ENCODE peak calls at places on chromosomes 2 and 18, in five cellular contexts. W is A549, F is K562, C is GM23338, A is SK-N-SH. D is an unnamed sample. For H3K4me1, the result is how much of the 10 kb centered on the place peaks cover.

GRCh38 chr2:231710751-231711676 is 2.7 kb downstream of the PTMA start:
- DNase-seq in W (no peak), F (no peak), C (no peak), A (peak), D (no peak)

GRCh38 chr18:12262748-12263147 is 8.6 kb downstream of the CIDEA start:
- DNase-seq in W (no peak), F (no peak), C (no peak), A (no peak), D (no peak)

GRCh38 chr2:237449193-237449797 is 35.3 kb upstream of the COL6A3 start:
- DNase-seq in W (no peak), F (no peak), C (no peak), A (no peak), D (no peak)

GRCh38 chr2:217929757-217930707 is 72.8 kb downstream of the TNS1 start:
- DNase-seq in W (no peak), F (no peak), C (no peak), A (no peak), D (no peak)

GRCh38 chr18:56146565-56146964 is 491.8 kb downstream of the TXNL1 start:
- DNase-seq in W (no peak), F (no peak), C (no peak), A (no peak), D (no peak)

GRCh38 chr2:35503738-35504160 is 851.8 kb upstream of the CRIM1 start:
- DNase-seq in W (no peak), F (no peak), C (no peak), A (no peak), D (no peak)

GRCh38 chr2:49026706-49027105 is 127.6 kb downstream of the FSHR start:
- DNase-seq in W (no peak), F (no peak), C (no peak), A (no peak), D (no peak)

GRCh38 chr2:195600796-195601195 is 56.2 kb upstream of the SLC39A10 start:
- DNase-seq in W (no peak), F (no peak), C (no peak), A (no peak), D (no peak)

GRCh38 chr2:145380436-145381017 is 860.6 kb upstream of the ZEB2 start:
- DNase-seq in W (peak), F (no peak), C (no peak), A (no peak), D (no peak)

GRCh38 chr2:233802132-233802815 is 24.1 kb downstream of the MROH2A start:
- DNase-seq in W (no peak), F (no peak), C (no peak), A (no peak), D (no peak)

DNA sequence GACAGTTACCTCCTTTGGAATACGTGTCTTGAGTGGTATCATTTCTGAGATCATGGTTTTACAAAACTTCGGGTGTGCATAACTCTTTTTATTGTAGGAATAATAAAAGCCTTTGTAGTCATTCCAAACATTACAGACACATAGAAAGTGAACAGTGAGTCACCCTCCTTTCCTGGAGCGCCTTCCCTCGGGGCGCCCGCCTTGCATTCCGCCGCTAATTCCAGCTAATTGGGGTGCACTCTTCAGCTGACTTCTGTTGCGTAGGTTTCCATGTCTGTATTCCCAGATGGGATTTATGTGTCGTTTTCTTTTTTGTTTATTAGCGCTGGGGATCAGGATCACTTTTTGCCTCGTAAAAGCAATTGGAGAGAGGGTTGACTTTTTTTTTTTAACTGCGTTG is 18.6 kb downstream of the SH3BP4 start:
- DNase-seq in W (no peak), F (no peak), C (no peak), A (no peak), D (no peak)
- TF ChIP-seq REST in W (no peak), F (no peak), C (no peak), A (peak), D (no peak)

GRCh38 chr2:61435291-61435690 is 35.6 kb downstream of the USP34 start:
- DNase-seq in W (no peak), F (no peak), C (no peak), A (no peak), D (no peak)

GRCh38 chr2:61439241-61440002 is 31.5 kb downstream of the USP34 start:
- DNase-seq in W (no peak), F (no peak), C (no peak), A (no peak), D (no peak)

GRCh38 chr2:61438670-61439069 is 32.2 kb downstream of the USP34 start:
- DNase-seq in W (no peak), F (no peak), C (no peak), A (no peak), D (no peak)

GRCh38 chr2:61436092-61436491 is 34.8 kb downstream of the USP34 start:
- DNase-seq in W (no peak), F (no peak), C (no peak), A (no peak), D (no peak)

DNA sequence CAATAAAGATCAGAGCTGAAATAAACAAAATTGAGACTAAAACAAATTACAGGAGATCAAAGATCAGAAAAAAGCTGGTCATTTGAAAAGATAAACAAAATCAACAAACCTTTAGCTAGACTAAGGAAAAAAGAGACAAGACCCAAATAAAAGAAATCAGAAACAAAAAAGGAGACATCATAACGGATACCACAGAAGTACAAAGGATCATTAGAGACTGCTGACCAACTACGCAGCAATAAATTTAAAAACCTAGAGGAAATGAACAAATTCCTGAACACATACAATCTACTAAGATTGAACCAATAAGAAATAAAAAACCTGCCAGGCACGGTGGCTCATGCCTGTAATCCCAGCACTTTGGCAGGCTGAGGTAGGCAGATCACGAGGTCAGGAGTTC is 33.7 kb downstream of the USP34 start:
- DNase-seq in W (no peak), F (no peak), C (no peak), A (no peak), D (no peak)
- H3K4me1 ChIP-seq in W (half or more), F (under half), C (under half), A (under half), D (under half)

GRCh38 chr2:129802290-129802689 is 177.2 kb upstream of the RAB6C start:
- DNase-seq in W (no peak), F (no peak), C (peak), A (no peak), D (no peak)

GRCh38 chr2:129801575-129801974 is 177.9 kb upstream of the RAB6C start:
- DNase-seq in W (no peak), F (no peak), C (no peak), A (peak), D (peak)

GRCh38 chr2:129805889-129806288 is 173.6 kb upstream of the RAB6C start:
- DNase-seq in W (no peak), F (no peak), C (no peak), A (no peak), D (no peak)

GRCh38 chr2:129806317-129806716 is 173.1 kb upstream of the RAB6C start:
- DNase-seq in W (no peak), F (no peak), C (peak), A (no peak), D (no peak)

DNA sequence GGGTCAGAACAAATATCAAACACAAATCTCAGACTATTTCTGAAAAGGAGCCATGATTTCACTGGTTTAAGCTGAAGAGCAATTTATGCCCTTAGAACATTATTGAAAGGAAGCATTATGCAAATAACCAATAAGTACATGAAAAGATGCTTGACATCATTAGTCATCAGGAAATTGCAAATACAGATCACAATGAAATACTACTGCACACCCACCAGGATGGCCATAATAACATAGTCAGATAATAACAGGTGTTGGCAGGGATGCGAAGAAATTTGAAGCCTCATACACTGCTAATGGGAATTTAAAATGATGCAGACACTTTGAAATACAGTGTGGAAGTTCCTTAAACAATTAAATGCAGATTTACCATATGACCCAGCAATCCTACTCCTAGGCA is 176.4 kb upstream of the RAB6C start:
- DNase-seq in W (no peak), F (no peak), C (no peak), A (no peak), D (no peak)
- TF ChIP-seq REST in W (no peak), F (no peak), C (no peak), A (no peak), D (no peak)

GRCh38 chr2:203870481-203870880 is 2.9 kb downstream of the CTLA4 start:
- DNase-seq in W (no peak), F (no peak), C (no peak), A (no peak), D (no peak)

GRCh38 chr2:203870942-203871341 is 3.4 kb downstream of the CTLA4 start:
- DNase-seq in W (no peak), F (no peak), C (no peak), A (no peak), D (no peak)

GRCh38 chr2:203867561-203868200 is at the start of gene CTLA4:
- DNase-seq in W (no peak), F (no peak), C (no peak), A (no peak), D (no peak)

GRCh38 chr2:203869610-203870042 is 2.1 kb downstream of the CTLA4 start:
- DNase-seq in W (no peak), F (no peak), C (no peak), A (no peak), D (no peak)

GRCh38 chr2:203869207-203869606 is 1.6 kb downstream of the CTLA4 start:
- DNase-seq in W (no peak), F (no peak), C (no peak), A (no peak), D (no peak)
- H3K4me1 ChIP-seq in W (under half), F (under half), C (under half), A (under half), D (under half)

GRCh38 chr2:189152476-189152875 is 27.1 kb downstream of the COL5A2 start:
- DNase-seq in W (no peak), F (no peak), C (no peak), A (no peak), D (no peak)

GRCh38 chr2:189149981-189150380 is 29.6 kb downstream of the COL5A2 start:
- DNase-seq in W (no peak), F (no peak), C (no peak), A (no peak), D (peak)

GRCh38 chr2:189155795-189156194 is 23.8 kb downstream of the COL5A2 start:
- DNase-seq in W (no peak), F (no peak), C (no peak), A (no peak), D (no peak)

GRCh38 chr2:189151897-189152296 is 27.7 kb downstream of the COL5A2 start:
- DNase-seq in W (no peak), F (no peak), C (no peak), A (no peak), D (no peak)

DNA sequence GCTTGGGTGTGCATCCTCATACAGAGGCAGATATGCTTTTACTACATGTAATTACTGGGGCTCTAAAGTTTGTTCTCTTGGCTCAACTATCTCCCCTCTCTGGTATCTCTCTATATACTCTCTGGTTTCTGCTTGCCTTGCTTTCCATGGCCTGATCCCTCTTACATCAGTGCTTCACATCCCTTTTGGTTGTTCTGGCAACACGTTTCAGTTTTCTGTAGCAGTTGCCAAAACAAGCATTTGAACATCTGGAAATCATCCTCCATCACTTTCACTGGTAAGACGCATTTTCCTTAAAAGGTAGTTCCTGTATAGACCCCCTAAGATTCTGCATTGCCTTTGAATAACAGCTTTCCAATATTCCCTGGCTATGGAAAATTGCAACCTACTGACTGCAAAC is 26.0 kb downstream of the COL5A2 start:
- DNase-seq in W (no peak), F (no peak), C (no peak), A (no peak), D (no peak)
- TF ChIP-seq REST in W (no peak), F (no peak), C (no peak), A (no peak), D (no peak)

GRCh38 chr2:101751875-101752619 is 54.5 kb downstream of the MAP4K4 start:
- DNase-seq in W (no peak), F (peak), C (no peak), A (no peak), D (no peak)
- H3K4me1 ChIP-seq in W (half or more), F (under half), C (half or more), A (half or more), D (half or more)

GRCh38 chr2:167122389-167122788 is 234.1 kb downstream of the XIRP2 start:
- DNase-seq in W (no peak), F (no peak), C (no peak), A (peak), D (no peak)
- TF ChIP-seq REST in W (no peak), F (no peak), C (no peak), A (no peak), D (no peak)